ENCODE peak calls at places on chromosomes 16 and 17, in six cellular contexts. R is Calu3, Y is epithelial cell of esophagus, F is iris pigment epithelial cell, P is uterus, Q is NCI-H774. C is an unnamed sample.

GRCh38 chr17:76537578-76538280 is at the start of gene CYGB:
- DNase-seq in R (no peak), Y (no peak), P (no peak), F (no peak), Q (no peak), C (no peak)

GRCh38 chr16:11370084-11370931 is 25.0 kb downstream of the RMI2 start:
- DNase-seq in Y (no peak), P (no peak), R (no peak), F (peak; percentile 37), Q (no peak), C (no peak)

GRCh38 chr17:1709971-1710806 is at the start of gene TLCD2:
- DNase-seq in P (peak; percentile 70), Q (peak; percentile 0), R (peak; percentile 75), F (peak; percentile 77), Y (peak; percentile 77), C (peak; percentile 60)

GRCh38 chr16:11049396-11050059 is 105.2 kb downstream of the CLEC16A start:
- DNase-seq in R (peak; percentile 39), Y (peak; percentile 53), F (no peak), Q (no peak), P (no peak), C (no peak)

GRCh38 chr16:71311553-71312158 is 22.5 kb upstream of the CMTR2 start:
- DNase-seq in Q (no peak), P (no peak), R (peak; percentile 32), Y (peak; percentile 18), F (peak; percentile 4), C (no peak)

GRCh38 chr16:84603115-84603816 is 14.6 kb downstream of the COTL1 start:
- DNase-seq in F (peak; percentile 99), Y (peak; percentile 96), P (peak; percentile 93), Q (no peak), R (peak; percentile 65), C (peak; percentile 89)

GRCh38 chr17:19703106-19703775 is 13.1 kb downstream of the SLC47A2 start:
- DNase-seq in Q (no peak), F (no peak), Y (no peak), R (no peak), P (no peak), C (no peak)

GRCh38 chr17:82775033-82775823 is 23.4 kb downstream of the TBCD start:
- DNase-seq in P (peak; percentile 59), F (peak; percentile 34), Y (peak; percentile 70), R (peak; percentile 47), Q (peak; percentile 35), C (no peak)

GRCh38 chr16:48054881-48055601 is 100.8 kb downstream of the ABCC12 start:
- DNase-seq in P (no peak), Y (peak; percentile 72), Q (peak; percentile 48), F (peak; percentile 74), R (peak; percentile 52), C (peak; percentile 41)

GRCh38 chr17:72466199-72466598 is 345.4 kb downstream of the SOX9 start:
- DNase-seq in P (no peak), Q (no peak), R (peak; percentile 65), F (peak; percentile 75), Y (peak; percentile 98), C (peak; percentile 95)

GRCh38 chr16:7420843-7421242 is 88.2 kb downstream of the RBFOX1 start:
- DNase-seq in Y (no peak), P (no peak), F (no peak), Q (no peak), R (no peak), C (no peak)

GRCh38 chr17:58936295-58936694 is 170.4 kb downstream of the TRIM37 start:
- DNase-seq in P (no peak), Q (no peak), Y (no peak), F (no peak), R (no peak), C (no peak)

GRCh38 chr16:60123387-60124023 is 1389.4 kb upstream of the GOT2 start:
- DNase-seq in Y (peak; percentile 76), P (no peak), Q (no peak), R (no peak), F (no peak), C (peak; percentile 50)

GRCh38 chr16:19463468-19464315 is 46.0 kb downstream of the TMC5 start:
- DNase-seq in Q (peak; percentile 91), F (no peak), Y (peak; percentile 29), P (no peak), R (no peak), C (peak; percentile 6)

GRCh38 chr16:75088226-75088625 is 28.4 kb downstream of the LDHD start:
- DNase-seq in P (no peak), Q (no peak), R (no peak), F (no peak), Y (no peak), C (no peak)

GRCh38 chr16:54455021-54455725 is 168.6 kb upstream of the IRX3 start:
- DNase-seq in R (no peak), Q (no peak), Y (no peak), F (no peak), P (no peak), C (no peak)

GRCh38 chr16:67857547-67858233 is 10.2 kb upstream of the CENPT start:
- DNase-seq in F (peak; percentile 97), Q (peak; percentile 70), P (peak; percentile 82), Y (peak; percentile 97), R (peak; percentile 91), C (peak; percentile 96)

GRCh38 chr17:76419576-76420245 is 33.2 kb downstream of the UBE2O start:
- DNase-seq in R (no peak), Y (no peak), P (no peak), F (no peak), Q (no peak), C (no peak)

GRCh38 chr16:89633064-89633631 is 19.7 kb downstream of the DPEP1 start:
- DNase-seq in Y (peak; percentile 77), F (peak; percentile 43), P (no peak), Q (no peak), R (peak; percentile 46), C (peak; percentile 85)

GRCh38 chr16:22670551-22670970 is 143.4 kb upstream of the HS3ST2 start:
- DNase-seq in P (no peak), F (no peak), Q (no peak), Y (no peak), R (peak; percentile 52), C (no peak)

GRCh38 chr17:79168486-79169055 is 93.9 kb downstream of the ENGASE start:
- DNase-seq in R (no peak), F (no peak), P (no peak), Q (no peak), Y (no peak), C (no peak)

GRCh38 chr16:78227855-78228254 is 128.4 kb downstream of the WWOX start:
- DNase-seq in Y (no peak), Q (no peak), F (no peak), P (peak; percentile 17), R (peak; percentile 35), C (no peak)

GRCh38 chr17:41544497-41544896 is 16.4 kb upstream of the KRT19 start:
- DNase-seq in Q (peak; percentile 56), P (no peak), F (no peak), R (peak; percentile 84), Y (no peak), C (no peak)

GRCh38 chr16:85844169-85844481 is 44.6 kb downstream of the COX4I1 start:
- DNase-seq in F (no peak), Q (no peak), Y (no peak), R (no peak), P (no peak), C (no peak)

GRCh38 chr17:4980644-4981216 is 6.7 kb downstream of the CAMTA2 start:
- DNase-seq in R (peak; percentile 43), Y (peak; percentile 57), Q (no peak), P (peak; percentile 45), F (peak; percentile 42), C (no peak)

GRCh38 chr17:79214940-79215604 is 140.4 kb downstream of the ENGASE start:
- DNase-seq in Q (no peak), F (no peak), P (no peak), Y (no peak), R (no peak), C (no peak)

GRCh38 chr17:71360301-71360700 is 760.5 kb upstream of the SOX9 start:
- DNase-seq in Q (no peak), R (no peak), P (no peak), Y (peak; percentile 14), F (peak; percentile 7), C (peak; percentile 25)

GRCh38 chr17:60720763-60721531 is 43.3 kb downstream of the BCAS3 start:
- DNase-seq in R (peak; percentile 34), P (peak; percentile 20), Q (peak; percentile 37), Y (peak; percentile 73), F (peak; percentile 71), C (peak; percentile 35)

GRCh38 chr17:80696456-80696855 is 151.8 kb downstream of the RPTOR start:
- DNase-seq in Q (no peak), R (no peak), F (no peak), Y (no peak), P (no peak), C (no peak)

GRCh38 chr16:19223235-19223847 is 55.3 kb downstream of the SYT17 start:
- DNase-seq in Q (no peak), R (peak; percentile 39), Y (no peak), P (no peak), F (peak; percentile 9), C (peak; percentile 16)

GRCh38 chr17:19645608-19646250 is 2.8 kb upstream of the ALDH3A2 start:
- DNase-seq in Q (no peak), Y (no peak), R (no peak), F (peak; percentile 30), P (no peak), C (no peak)

GRCh38 chr16:21205303-21205702 is 6.1 kb downstream of the ZP2 start:
- DNase-seq in Y (no peak), F (no peak), R (no peak), P (no peak), Q (no peak), C (no peak)

C was measured in mammary epithelial cell.